ENCODE peak calls at places on chromosomes 13 and 19, in eight cellular contexts. G is transverse colon, P is suprapubic skin, I is K562, S is GM23338, Y is prostate gland, W is HL-60, X is SK-N-SH. Q is an unnamed sample.
A peak's percentile ranks its signal among the peaks of the same experiment; 100 is the strongest.

GRCh38 chr19:5345895-5346386 is 5.3 kb upstream of the PTPRS start:
- DNase-seq in G (no peak), P (no peak), I (no peak), S (no peak), Y (no peak), W (no peak), X (no peak), Q (no peak)

GRCh38 chr19:34298891-34299510 is 44.6 kb downstream of the GARRE1 start:
- DNase-seq in G (peak; percentile 53), P (no peak), I (no peak), S (no peak), Y (peak; percentile 49), W (no peak), X (no peak), Q (no peak)

GRCh38 chr19:33781996-33782395 is 14.7 kb upstream of the KCTD15 start:
- DNase-seq in G (no peak), P (no peak), I (no peak), S (no peak), Y (no peak), W (no peak), X (no peak), Q (no peak)

GRCh38 chr13:49315036-49315565 is 67.4 kb downstream of the CDADC1 start:
- DNase-seq in G (no peak), P (no peak), I (no peak), S (no peak), Y (no peak), W (no peak), X (no peak), Q (no peak)

GRCh38 chr19:3187662-3188511 is 2.2 kb downstream of the NCLN start:
- DNase-seq in G (no peak), P (no peak), I (no peak), S (no peak), Y (no peak), W (no peak), X (no peak), Q (no peak)

GRCh38 chr13:44271031-44271433 is 102.6 kb upstream of the SERP2 start:
- DNase-seq in G (no peak), P (no peak), I (no peak), S (no peak), Y (peak; percentile 28), W (no peak), X (no peak), Q (no peak)

GRCh38 chr19:55493650-55494171 is 5.5 kb downstream of the SSC5D start:
- DNase-seq in G (no peak), P (no peak), I (no peak), S (no peak), Y (no peak), W (no peak), X (no peak), Q (no peak)

GRCh38 chr13:46183018-46183940 is 1.3 kb upstream of the LCP1 start:
- DNase-seq in G (no peak), P (no peak), I (no peak), S (no peak), Y (no peak), W (no peak), X (no peak), Q (no peak)

GRCh38 chr19:35157431-35157830 is 2.9 kb downstream of the FXYD5 start:
- DNase-seq in G (no peak), P (no peak), I (no peak), S (no peak), Y (no peak), W (no peak), X (no peak), Q (no peak)

GRCh38 chr13:93388701-93389100 is 162.1 kb downstream of the GPC6 start:
- DNase-seq in G (no peak), P (no peak), I (no peak), S (no peak), Y (no peak), W (no peak), X (no peak), Q (no peak)

GRCh38 chr19:50977626-50978025 is 6.1 kb downstream of the KLK7 start:
- DNase-seq in G (no peak), P (no peak), I (no peak), S (no peak), Y (no peak), W (no peak), X (no peak), Q (no peak)

GRCh38 chr13:47109028-47109427 is 212.2 kb upstream of the HTR2A start:
- DNase-seq in G (no peak), P (no peak), I (no peak), S (no peak), Y (no peak), W (no peak), X (no peak), Q (peak; percentile 31)

GRCh38 chr13:79480954-79481684 is at the start of gene NDFIP2:
- DNase-seq in G (peak; percentile 92), P (peak; percentile 91), I (peak; percentile 62), S (peak; percentile 79), Y (peak; percentile 85), W (peak; percentile 91), X (peak; percentile 87), Q (peak; percentile 89)

GRCh38 chr19:11659612-11660011 is 62.3 kb downstream of the ZNF627 start:
- DNase-seq in G (no peak), P (no peak), I (peak; percentile 47), S (peak; percentile 46), Y (no peak), W (no peak), X (peak; percentile 51), Q (no peak)

GRCh38 chr19:548841-549830 is 5.3 kb downstream of the GZMM start:
- DNase-seq in G (no peak), P (no peak), I (peak; percentile 5), S (no peak), Y (no peak), W (no peak), X (peak; percentile 75), Q (no peak)

GRCh38 chr13:31772231-31772630 is 32.9 kb downstream of the RXFP2 start:
- DNase-seq in G (no peak), P (no peak), I (no peak), S (no peak), Y (no peak), W (no peak), X (no peak), Q (no peak)

GRCh38 chr19:19822148-19822429 is 539 bp upstream of the ZNF506 start:
- DNase-seq in G (peak; percentile 10), P (no peak), I (no peak), S (no peak), Y (no peak), W (peak; percentile 26), X (peak; percentile 17), Q (no peak)

GRCh38 chr13:90233933-90234672 is 1113.4 kb upstream of the MIR17HG start:
- DNase-seq in G (no peak), P (no peak), I (no peak), S (no peak), Y (no peak), W (no peak), X (no peak), Q (no peak)

GRCh38 chr13:112982281-112983041 is 13.4 kb downstream of the MCF2L start:
- DNase-seq in G (no peak), P (no peak), I (no peak), S (no peak), Y (no peak), W (no peak), X (peak; percentile 60), Q (no peak)
- TF ChIP-seq POLR2AphosphoS5 in G (no peak), P (no peak), I (no peak), S (no peak), Y (no peak), W (no peak), X (no peak), Q (no peak)

GRCh38 chr13:109152941-109153340 is 523.5 kb downstream of the MYO16 start:
- DNase-seq in G (no peak), P (no peak), I (no peak), S (no peak), Y (no peak), W (no peak), X (no peak), Q (no peak)

GRCh38 chr13:109151696-109152095 is 522.3 kb downstream of the MYO16 start:
- DNase-seq in G (no peak), P (no peak), I (no peak), S (no peak), Y (no peak), W (no peak), X (no peak), Q (no peak)

GRCh38 chr13:109151255-109151654 is 521.8 kb downstream of the MYO16 start:
- DNase-seq in G (no peak), P (no peak), I (no peak), S (no peak), Y (no peak), W (no peak), X (no peak), Q (no peak)

GRCh38 chr13:109152311-109152820 is 523.0 kb downstream of the MYO16 start:
- DNase-seq in G (no peak), P (no peak), I (no peak), S (no peak), Y (no peak), W (no peak), X (no peak), Q (no peak)

GRCh38 chr13:109150691-109151090 is 521.3 kb downstream of the MYO16 start:
- DNase-seq in G (no peak), P (no peak), I (no peak), S (no peak), Y (no peak), W (no peak), X (no peak), Q (no peak)
- H3K4me3 ChIP-seq in G (no peak overlapping the region), P (no peak overlapping the region), I (no peak overlapping the region), S (no peak overlapping the region), Y (no peak overlapping the region), W (no peak overlapping the region), X (no peak overlapping the region), Q (no peak overlapping the region)

DNA sequence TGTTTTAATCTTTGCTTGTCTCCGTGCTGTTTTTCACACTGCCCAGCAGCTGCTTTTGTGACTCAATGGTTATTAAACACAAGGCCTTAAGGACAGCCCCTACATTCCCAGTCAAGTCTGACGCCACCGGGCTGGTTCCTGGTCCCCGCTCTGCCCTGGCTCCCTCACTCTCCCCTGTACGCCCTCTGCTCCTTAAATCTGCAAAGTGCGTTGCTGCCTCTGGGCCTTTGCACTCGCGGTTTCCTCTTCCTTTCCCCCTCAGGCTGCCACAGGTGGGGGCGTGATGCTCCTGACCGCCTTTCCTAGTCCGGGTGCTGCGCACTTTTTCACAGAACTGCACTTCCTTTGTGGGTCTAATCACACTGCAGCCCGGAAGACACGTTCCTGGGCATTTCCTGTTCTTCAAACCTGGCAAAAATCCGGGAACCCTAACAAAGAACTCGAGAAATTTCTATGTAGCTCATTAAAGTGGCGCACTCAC is 25.6 kb downstream of the NOSIP start:
- DNase-seq in G (peak; percentile 44), P (no peak), I (no peak), S (no peak), Y (no peak), W (no peak), X (no peak), Q (no peak)
- TF ChIP-seq POLR2AphosphoS5 in G (no peak), P (no peak), I (no peak), S (no peak), Y (peak; percentile 26), W (no peak), X (no peak), Q (no peak)

DNA sequence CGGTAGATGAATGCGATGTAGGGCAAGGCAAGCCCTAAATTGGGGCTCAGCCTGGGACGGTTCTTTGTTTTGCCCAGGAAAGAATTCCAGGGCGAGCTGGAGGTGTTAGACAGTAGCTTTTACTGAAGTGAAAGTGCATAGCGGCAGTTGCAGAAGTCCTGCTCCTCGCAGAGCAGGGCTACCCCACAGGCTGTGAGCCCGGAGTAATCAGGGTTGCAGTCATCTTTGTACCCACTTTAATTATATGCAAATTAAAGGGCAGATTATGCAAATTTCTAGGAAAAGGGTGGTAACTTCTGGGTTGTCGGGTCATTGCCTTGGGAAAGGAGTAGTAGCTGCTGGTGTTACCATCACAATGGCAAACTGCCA is 30.5 kb downstream of the VAV1 start:
- DNase-seq in G (no peak), P (no peak), I (no peak), S (peak; percentile 3), Y (no peak), W (no peak), X (no peak), Q (no peak)
- H3K4me3 ChIP-seq in G (no peak overlapping the region), P (no peak overlapping the region), I (no peak overlapping the region), S (no peak overlapping the region), Y (no peak overlapping the region), W (no peak overlapping the region), X (no peak overlapping the region), Q (no peak overlapping the region)

Q was measured in stomach.